ENCODE peak calls at places on chromosome 1, in four cellular contexts. L is CD8-positive, alpha-beta T cell; U is MM.1S; Y is choroid plexus epithelial cell. N is an unnamed sample.
A peak's percentile ranks its signal among the peaks of the same experiment; 100 is the strongest.

GRCh38 chr1:34829250-34829649 is 30.3 kb downstream of the SMIM12 start:
- DNase-seq in L (no peak), U (no peak), Y (no peak), N (no peak)

GRCh38 chr1:213989071-213989739 is 1.4 kb downstream of the PROX1 start:
- DNase-seq in L (no peak), U (peak; percentile 34), Y (no peak), N (no peak)

GRCh38 chr1:40711465-40712404 is 20.2 kb downstream of the NFYC start:
- DNase-seq in L (no peak), U (no peak), Y (peak; percentile 76), N (peak; percentile 43)

GRCh38 chr1:162535501-162535900 is 26.0 kb upstream of the UAP1 start:
- DNase-seq in L (no peak), U (no peak), Y (no peak), N (no peak)

GRCh38 chr1:22665752-22666151 is 12.7 kb downstream of the C1QB start:
- DNase-seq in L (no peak), U (no peak), Y (peak; percentile 65), N (peak; percentile 34)

GRCh38 chr1:230377324-230377723 is 48.8 kb downstream of the PGBD5 start:
- DNase-seq in L (no peak), U (no peak), Y (no peak), N (no peak)

GRCh38 chr1:204836856-204837255 is 33.8 kb upstream of the NFASC start:
- DNase-seq in L (no peak), U (no peak), Y (no peak), N (no peak)

GRCh38 chr1:2865571-2866414 is 64.3 kb upstream of the TTC34 start:
- DNase-seq in L (no peak), U (no peak), Y (no peak), N (no peak)

GRCh38 chr1:2981981-2982614 is 39.2 kb upstream of the ACTRT2 start:
- DNase-seq in L (no peak), U (no peak), Y (no peak), N (no peak)

GRCh38 chr1:162056568-162056967 is 12.9 kb upstream of the NOS1AP start:
- DNase-seq in L (no peak), U (no peak), Y (no peak), N (no peak)

GRCh38 chr1:230681599-230681998 is 32.3 kb downstream of the AGT start:
- DNase-seq in L (no peak), U (no peak), Y (peak; percentile 94), N (peak; percentile 78)

GRCh38 chr1:43879414-43879813 is 54.2 kb upstream of the ARTN start:
- DNase-seq in L (no peak), U (no peak), Y (no peak), N (no peak)

GRCh38 chr1:33137800-33138199 is 44.0 kb downstream of the TRIM62 start:
- DNase-seq in L (peak; percentile 33), U (no peak), Y (peak; percentile 67), N (peak; percentile 47)

GRCh38 chr1:28640766-28641165 is 2.1 kb downstream of the TAF12 start:
- DNase-seq in L (peak; percentile 23), U (peak; percentile 42), Y (peak; percentile 52), N (no peak)

GRCh38 chr1:57483954-57484353 is 60.1 kb upstream of the DAB1 start:
- DNase-seq in L (no peak), U (no peak), Y (peak; percentile 10), N (no peak)
- TF ChIP-seq CTCF in L (no peak), U (no peak), Y (no peak), N (no peak)

DNA sequence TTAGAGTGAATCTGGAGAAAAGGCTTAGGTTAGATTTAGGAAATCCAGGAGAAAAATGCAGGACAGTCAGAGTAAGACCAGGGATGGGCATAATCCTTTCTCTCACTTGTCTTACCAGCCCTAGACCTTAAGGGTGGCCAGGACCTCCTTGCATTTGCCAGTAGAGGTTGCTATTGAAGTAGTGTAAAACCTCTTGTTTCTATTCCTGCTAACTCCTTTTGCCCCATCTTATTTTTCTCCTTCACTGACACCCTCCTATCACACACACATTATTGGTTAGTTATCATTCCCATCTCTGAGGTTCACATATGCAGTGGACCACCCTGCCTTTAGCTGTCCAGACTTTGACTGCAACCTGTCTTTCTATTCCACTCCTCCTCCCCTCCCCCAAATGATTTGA is 75.0 kb upstream of the MACF1 start:
- DNase-seq in L (no peak), U (peak; percentile 29), Y (peak; percentile 70), N (no peak)
- TF ChIP-seq CTCF in L (no peak), U (peak; percentile 30), Y (peak; percentile 61), N (peak; percentile 49)

DNA sequence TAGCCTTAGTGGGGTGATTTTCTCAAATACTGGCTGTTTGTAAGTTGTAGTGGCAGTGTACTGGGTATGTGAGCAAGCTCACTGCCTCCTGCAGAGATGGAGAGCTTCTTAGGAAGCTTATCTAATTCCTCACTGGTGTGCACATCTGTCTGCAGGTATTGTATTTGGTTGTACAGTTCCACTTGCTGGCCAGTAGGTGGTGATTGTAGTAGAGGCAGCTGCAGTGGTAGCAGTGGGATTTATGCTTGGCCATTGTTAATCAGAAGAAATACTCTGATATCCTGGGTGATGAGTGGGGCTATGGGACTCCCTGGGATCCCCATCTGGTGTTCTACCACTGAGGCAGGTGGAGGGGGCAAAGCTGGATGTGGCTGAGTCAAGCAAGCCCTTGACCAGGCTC is 276.1 kb upstream of the SPAG17 start:
- DNase-seq in L (no peak), U (no peak), Y (peak; percentile 24), N (no peak)
- TF ChIP-seq CTCF in L (no peak), U (peak; percentile 22), Y (peak; percentile 48), N (no peak)

GRCh38 chr1:8739377-8739776 is 78.1 kb downstream of the RERE start:
- DNase-seq in L (no peak), U (peak; percentile 24), Y (no peak), N (no peak)
- TF ChIP-seq CTCF in L (no peak), U (peak; percentile 46), Y (peak; percentile 9), N (no peak)

GRCh38 chr1:232628335-232629214 is 1.4 kb downstream of the SIPA1L2 start:
- DNase-seq in L (no peak), U (peak; percentile 64), Y (peak; percentile 67), N (peak; percentile 44)
- TF ChIP-seq CTCF in L (no peak), U (peak; percentile 32), Y (peak; percentile 52), N (peak; percentile 30)

N was measured in fibroblast of villous mesenchyme.